ENCODE peak calls at places on chromosomes 16 and 17, in five cellular contexts. One of them, this sample, is unnamed.

GRCh38 chr16:14374451-14375131 is 255.5 kb downstream of the PARN start:
- DNase-seq in mesenteric fat pad: no peak
- DNase-seq in EL: no peak
- DNase-seq in A549: no peak
- DNase-seq in pancreas: no peak
- DNase-seq in this sample: no peak

GRCh38 chr17:68326681-68327080 is 35.4 kb downstream of the ARSG start:
- DNase-seq in mesenteric fat pad: no peak
- DNase-seq in EL: no peak
- DNase-seq in A549: no peak
- DNase-seq in pancreas: no peak
- DNase-seq in this sample: no peak

GRCh38 chr17:76524598-76525512 is 12.7 kb downstream of the CYGB start:
- DNase-seq in mesenteric fat pad: no peak
- DNase-seq in EL: no peak
- DNase-seq in A549: peak
- DNase-seq in pancreas: no peak
- DNase-seq in this sample: peak

GRCh38 chr17:2405247-2405926 is 4.5 kb upstream of the MNT start:
- DNase-seq in mesenteric fat pad: no peak
- DNase-seq in EL: peak
- DNase-seq in A549: peak
- DNase-seq in pancreas: peak
- DNase-seq in this sample: peak

GRCh38 chr16:89330177-89330856 is 112.8 kb downstream of the ZNF778 start:
- DNase-seq in mesenteric fat pad: no peak
- DNase-seq in EL: peak
- DNase-seq in A549: peak
- DNase-seq in pancreas: peak
- DNase-seq in this sample: peak

GRCh38 chr17:4165301-4166010 is 22.5 kb downstream of the CYB5D2 start:
- DNase-seq in mesenteric fat pad: no peak
- DNase-seq in EL: no peak
- DNase-seq in A549: no peak
- DNase-seq in pancreas: no peak
- DNase-seq in this sample: no peak

GRCh38 chr17:81491193-81491592 is 21.4 kb downstream of the ACTG1 start:
- DNase-seq in mesenteric fat pad: no peak
- DNase-seq in EL: no peak
- DNase-seq in A549: peak
- DNase-seq in pancreas: no peak
- DNase-seq in this sample: no peak

GRCh38 chr17:49521521-49522185 is 26.6 kb downstream of the NGFR start:
- DNase-seq in mesenteric fat pad: peak
- DNase-seq in EL: no peak
- DNase-seq in A549: no peak
- DNase-seq in pancreas: no peak
- DNase-seq in this sample: no peak

GRCh38 chr17:7633093-7633492 is 3.2 kb downstream of the SHBG start:
- DNase-seq in mesenteric fat pad: no peak
- DNase-seq in EL: no peak
- DNase-seq in A549: peak
- DNase-seq in pancreas: no peak
- DNase-seq in this sample: no peak